ENCODE peak calls at places on chromosome 9, in six cellular contexts. E is cardiac fibroblast, R is astrocyte of the cerebellum, I is AG04450, L is right atrium auricular region, T is psoas muscle. O is an unnamed sample.

GRCh38 chr9:98796364-98797101 is at the start of gene ANKS6:
- DNase-seq in I (peak; percentile 27), L (peak; percentile 69), E (peak; percentile 70), T (peak; percentile 91), R (no peak), O (no peak)

GRCh38 chr9:125805057-125805456 is 57.9 kb downstream of the PBX3 start:
- DNase-seq in I (peak; percentile 45), R (peak; percentile 70), L (no peak), E (peak; percentile 30), T (no peak), O (peak; percentile 46)

GRCh38 chr9:112833081-112833480 is 57.6 kb downstream of the SLC46A2 start:
- DNase-seq in R (no peak), I (no peak), T (no peak), E (no peak), L (no peak), O (no peak)

GRCh38 chr9:130239741-130240241 is 25.8 kb upstream of the HMCN2 start:
- DNase-seq in T (no peak), I (no peak), R (no peak), E (no peak), L (no peak), O (peak; percentile 46)

GRCh38 chr9:34463098-34463900 is 4.7 kb downstream of the DNAI1 start:
- DNase-seq in L (no peak), T (no peak), E (peak; percentile 76), I (no peak), R (no peak), O (no peak)

GRCh38 chr9:8234286-8234819 is 434.8 kb upstream of the DMAC1 start:
- DNase-seq in I (no peak), E (no peak), T (no peak), R (no peak), L (no peak), O (peak; percentile 27)

GRCh38 chr9:133874061-133874638 is 118.0 kb downstream of the VAV2 start:
- DNase-seq in T (no peak), R (no peak), L (no peak), E (peak; percentile 76), I (no peak), O (peak; percentile 85)

GRCh38 chr9:93120846-93121315 is 13.2 kb downstream of the NINJ1 start:
- DNase-seq in T (peak; percentile 53), I (no peak), L (no peak), R (no peak), E (no peak), O (no peak)

GRCh38 chr9:9469271-9469670 is 1143.5 kb downstream of the PTPRD start:
- DNase-seq in T (no peak), R (no peak), L (no peak), I (no peak), E (no peak), O (no peak)

GRCh38 chr9:97848582-97849237 is 4.3 kb upstream of the FOXE1 start:
- DNase-seq in R (no peak), I (no peak), L (no peak), E (no peak), T (peak; percentile 57), O (no peak)

GRCh38 chr9:114207845-114208244 is 52.5 kb downstream of the COL27A1 start:
- DNase-seq in T (peak; percentile 21), I (no peak), E (no peak), R (no peak), L (no peak), O (no peak)

GRCh38 chr9:4207881-4208615 is 91.8 kb downstream of the GLIS3 start:
- DNase-seq in T (no peak), I (no peak), L (peak; percentile 64), R (no peak), E (peak; percentile 94), O (no peak)

GRCh38 chr9:121466142-121466541 is 33.5 kb downstream of the GGTA1 start:
- DNase-seq in I (no peak), L (no peak), E (no peak), T (no peak), R (no peak), O (no peak)

GRCh38 chr9:4486176-4486575 is 4.1 kb upstream of the SLC1A1 start:
- DNase-seq in R (no peak), L (no peak), E (no peak), I (no peak), T (no peak), O (no peak)

GRCh38 chr9:134163374-134164196 is 779 bp downstream of the RNU6ATAC start:
- DNase-seq in E (peak; percentile 62), T (peak; percentile 84), R (no peak), I (no peak), L (peak; percentile 77), O (peak; percentile 8)

GRCh38 chr9:134066923-134067851 is 639 bp downstream of the BRD3 start:
- DNase-seq in I (no peak), T (peak; percentile 66), L (no peak), R (no peak), E (peak; percentile 34), O (no peak)

GRCh38 chr9:71001780-71002386 is 119.5 kb downstream of the TRPM3 start:
- DNase-seq in R (peak; percentile 9), L (no peak), T (no peak), E (peak; percentile 65), I (no peak), O (peak; percentile 19)

GRCh38 chr9:33818832-33819500 is 2.0 kb downstream of the UBE2R2 start:
- DNase-seq in I (no peak), T (no peak), L (no peak), R (no peak), E (peak; percentile 67), O (no peak)

GRCh38 chr9:115285806-115286205 is 167.8 kb upstream of the TNC start:
- DNase-seq in I (no peak), L (no peak), R (no peak), T (no peak), E (no peak), O (no peak)

GRCh38 chr9:98083566-98084135 is 27.1 kb downstream of the NANS start:
- DNase-seq in I (no peak), R (no peak), L (no peak), T (no peak), E (no peak), O (no peak)

GRCh38 chr9:124014355-124015026 is 2.9 kb downstream of the LHX2 start:
- DNase-seq in T (no peak), R (no peak), I (no peak), E (no peak), L (no peak), O (no peak)

GRCh38 chr9:134139081-134139480 is 3.2 kb downstream of the WDR5 start:
- DNase-seq in I (no peak), L (no peak), T (peak; percentile 71), R (no peak), E (peak; percentile 13), O (no peak)

GRCh38 chr9:2469681-2470141 is 151.9 kb upstream of the VLDLR start:
- DNase-seq in L (no peak), E (peak; percentile 32), I (no peak), R (no peak), T (no peak), O (no peak)
- TF ChIP-seq CTCF in L (no peak), E (no peak), I (no peak), R (no peak), T (no peak), O (peak; percentile 13)

GRCh38 chr9:16868706-16869105 is 1.8 kb downstream of the BNC2 start:
- DNase-seq in I (no peak), T (no peak), E (peak; percentile 54), L (no peak), R (no peak), O (no peak)

GRCh38 chr9:16867571-16868311 is 2.7 kb downstream of the BNC2 start:
- DNase-seq in I (no peak), E (peak; percentile 76), R (no peak), L (peak; percentile 63), T (no peak), O (no peak)

GRCh38 chr9:16869140-16869903 is 1.1 kb downstream of the BNC2 start:
- DNase-seq in T (no peak), R (no peak), I (no peak), L (peak; percentile 67), E (peak; percentile 55), O (no peak)

GRCh38 chr9:16864741-16865434 is 5.6 kb downstream of the BNC2 start:
- DNase-seq in I (no peak), T (no peak), E (peak; percentile 66), L (no peak), R (no peak), O (no peak)

DNA sequence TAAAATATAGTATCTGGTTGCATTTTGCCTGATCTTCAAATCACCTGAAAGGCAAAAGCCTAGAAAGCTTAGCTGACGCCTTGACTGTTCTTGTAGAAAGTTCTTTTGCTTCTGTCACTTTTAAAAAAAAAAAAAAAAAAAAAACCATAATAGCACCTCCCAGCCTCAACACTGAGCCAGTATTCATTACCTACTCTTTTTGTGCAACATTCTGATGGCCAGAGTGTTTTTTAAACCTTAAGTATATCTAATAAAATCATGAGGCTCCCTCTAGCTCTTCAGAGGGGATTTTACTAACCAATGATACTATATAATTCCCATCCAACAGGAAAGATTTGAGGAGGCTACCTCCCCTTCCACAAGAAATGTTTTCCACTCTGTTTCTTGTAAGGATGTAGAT is 3.9 kb downstream of the BNC2 start:
- DNase-seq in R (no peak), E (peak; percentile 37), I (no peak), L (no peak), T (no peak), O (no peak)
- TF ChIP-seq CTCF in R (no peak), E (no peak), I (peak; percentile 20), L (no peak), T (no peak), O (no peak)

DNA sequence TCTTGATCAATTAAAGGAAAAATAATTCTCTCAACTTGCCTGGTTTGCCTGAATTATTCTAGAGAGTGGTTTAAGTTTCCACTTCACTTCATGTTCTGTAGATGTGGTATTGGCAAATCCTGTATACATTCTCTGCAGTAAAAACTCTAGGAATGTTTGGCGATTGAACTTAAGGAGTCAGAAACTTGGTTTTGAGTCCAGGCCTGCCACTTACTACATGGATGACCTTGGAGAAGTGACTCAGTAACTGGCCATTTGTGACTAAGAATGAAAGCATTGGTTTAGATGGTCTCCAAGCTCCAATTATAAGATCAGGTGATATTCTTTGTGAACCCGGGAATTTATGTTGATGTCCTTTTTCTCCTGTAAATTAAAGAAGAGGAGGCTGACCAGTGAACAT is 233.8 kb downstream of the GAS1 start:
- DNase-seq in L (no peak), T (no peak), E (peak; percentile 53), I (no peak), R (peak; percentile 65), O (peak; percentile 62)
- TF ChIP-seq CTCF in L (no peak), T (no peak), E (no peak), I (no peak), R (no peak), O (no peak)

DNA sequence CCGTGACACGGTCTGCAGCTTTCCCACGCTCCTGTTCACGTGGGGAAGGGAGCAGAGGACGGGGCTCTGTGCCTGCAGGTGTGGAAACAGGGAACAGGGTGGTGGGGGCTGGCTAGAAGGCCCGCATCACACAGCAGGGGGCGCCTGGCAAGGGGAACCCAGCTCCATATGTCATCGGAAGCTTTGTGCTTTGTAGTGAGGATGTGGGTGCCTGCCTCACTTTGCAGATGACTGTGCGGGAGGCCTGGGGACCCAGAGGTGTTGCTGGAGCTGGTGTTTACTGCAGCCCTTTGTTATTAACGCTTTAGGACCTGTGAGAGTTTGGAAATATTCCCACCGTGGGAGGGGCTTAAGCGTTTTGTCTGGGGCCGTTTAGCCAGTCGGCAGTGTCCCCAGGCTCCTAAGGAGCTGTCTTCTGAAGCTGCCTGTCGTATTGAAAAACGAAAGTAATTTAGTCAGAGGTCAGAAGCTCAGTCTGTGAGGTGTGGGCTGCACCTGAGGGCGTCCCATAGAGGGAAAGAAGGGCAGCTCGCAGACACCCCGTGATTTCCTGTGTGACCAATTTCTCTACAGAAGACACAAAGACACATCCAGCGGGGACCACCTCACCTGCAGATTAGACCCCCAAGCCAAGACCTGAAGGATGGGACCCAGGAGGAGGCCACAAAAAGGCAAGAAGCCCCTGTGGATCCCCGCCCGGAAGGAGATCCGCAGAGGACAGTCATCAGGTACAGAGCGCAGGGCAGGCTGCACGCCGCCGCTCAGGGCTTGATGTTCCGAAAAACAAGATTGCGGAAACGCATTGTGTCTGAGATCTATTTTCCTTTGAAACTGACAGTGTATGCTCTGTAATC is 9.1 kb downstream of the MAN1B1 start:
- DNase-seq in E (no peak), I (no peak), L (no peak), R (no peak), T (no peak), O (no peak)
- TF ChIP-seq CTCF in E (no peak), I (peak; percentile 18), L (no peak), R (no peak), T (no peak), O (peak; percentile 26)

O was measured in retinal pigment epithelial cell.